ENCODE peak calls at places on chromosomes 2 and 18, in ten cellular contexts. F is activated gamma-delta T cell; C is activated CD4-positive, alpha-beta T cell treated with anti-CD3 and anti-CD28 coated beads, Interleukin-2, amount 50 U/mL, for 24 hours; Q is osteocyte; Z is ecto neural progenitor cell; B is D341Med; G is lung; Y is WTC11; J is EL; S is stimulated activated CD8-positive, alpha-beta memory T cell treated with anti-CD3 and anti-CD28 coated beads, Interleukin-7, amount 100 ng/mL, for 1 hour. R is an unnamed sample.

GRCh38 chr2:204611017-204611631 is 65.8 kb downstream of the PARD3B start:
- DNase-seq in B (no peak), S (no peak), Y (no peak), Z (no peak), G (no peak), J (no peak), Q (no peak), C (no peak), F (no peak), R (no peak)

GRCh38 chr2:60311524-60311923 is 241.9 kb downstream of the BCL11A start:
- DNase-seq in C (no peak), B (no peak), Z (no peak), Q (no peak), S (no peak), F (no peak), G (no peak), J (no peak), Y (no peak), R (no peak)

GRCh38 chr2:119638891-119639539 is 40.0 kb upstream of the TMEM177 start:
- DNase-seq in J (peak), Z (peak), S (no peak), G (no peak), Y (peak), B (no peak), C (no peak), Q (no peak), F (no peak), R (no peak)

GRCh38 chr2:237591021-237591370 is 462 bp upstream of the RAB17 start:
- DNase-seq in B (no peak), Z (no peak), F (no peak), J (no peak), G (peak), C (no peak), S (no peak), Y (peak), Q (no peak), R (no peak)

GRCh38 chr2:157838442-157839161 is 37.5 kb downstream of the ACVR1 start:
- DNase-seq in Z (peak), Y (no peak), J (peak), C (peak), G (no peak), Q (no peak), S (no peak), F (no peak), B (no peak), R (no peak)

GRCh38 chr2:236503100-236503499 is 66.5 kb upstream of the ACKR3 start:
- DNase-seq in C (no peak), J (no peak), F (no peak), G (no peak), Y (peak), Q (no peak), B (peak), Z (no peak), S (no peak), R (no peak)

GRCh38 chr18:58653814-58654509 is 17.3 kb upstream of the MALT1 start:
- DNase-seq in Z (no peak), Y (no peak), C (no peak), Q (no peak), S (no peak), B (no peak), G (no peak), F (no peak), J (no peak), R (no peak)

GRCh38 chr18:59518705-59519104 is 159.6 kb upstream of the LMAN1 start:
- DNase-seq in Q (no peak), G (no peak), J (peak), B (no peak), Z (no peak), C (no peak), Y (no peak), F (no peak), S (no peak), R (no peak)

GRCh38 chr2:145096582-145096981 is 576.7 kb upstream of the ZEB2 start:
- DNase-seq in Z (no peak), F (no peak), B (no peak), C (no peak), Q (no peak), S (no peak), J (peak), G (no peak), Y (no peak), R (no peak)

GRCh38 chr18:1011342-1011741 is 106.7 kb downstream of the ADCYAP1 start:
- DNase-seq in Q (no peak), C (no peak), J (no peak), F (no peak), Y (no peak), G (no peak), B (no peak), S (no peak), Z (no peak), R (no peak)

GRCh38 chr2:78992451-78992806 is 33.1 kb upstream of the REG3G start:
- DNase-seq in F (no peak), Z (peak), S (no peak), B (peak), G (no peak), Y (peak), C (no peak), Q (no peak), J (no peak), R (peak)

GRCh38 chr2:212097001-212097400 is 441.6 kb downstream of the ERBB4 start:
- DNase-seq in Z (no peak), F (no peak), S (no peak), B (no peak), G (no peak), Y (no peak), C (no peak), Q (no peak), J (no peak), R (no peak)

GRCh38 chr2:85248741-85249524 is 78.9 kb downstream of the TGOLN2 start:
- DNase-seq in C (no peak), Z (no peak), Y (no peak), B (no peak), J (peak), S (no peak), G (no peak), F (no peak), Q (no peak), R (no peak)

GRCh38 chr18:39753178-39753577 is 2187.6 kb upstream of the CELF4 start:
- DNase-seq in J (no peak), C (no peak), Q (no peak), B (no peak), S (no peak), F (no peak), Z (no peak), Y (no peak), G (no peak), R (no peak)

GRCh38 chr2:108909917-108910515 is 79.0 kb downstream of the EDAR start:
- DNase-seq in F (no peak), Z (no peak), J (no peak), S (no peak), B (peak), Q (no peak), Y (no peak), C (no peak), G (no peak), R (no peak)

GRCh38 chr2:32003791-32004190 is 7.0 kb downstream of the MEMO1 start:
- DNase-seq in C (no peak), Q (no peak), F (no peak), J (no peak), B (no peak), G (no peak), S (no peak), Y (no peak), Z (no peak), R (no peak)

GRCh38 chr2:185201063-185201462 is 537.5 kb upstream of the FSIP2 start:
- DNase-seq in F (no peak), J (no peak), Y (no peak), S (no peak), Q (no peak), B (no peak), G (no peak), Z (no peak), C (no peak), R (no peak)

GRCh38 chr2:45586600-45586999 is 24.5 kb downstream of the SRBD1 start:
- DNase-seq in C (no peak), F (no peak), S (no peak), J (no peak), Y (no peak), B (no peak), G (no peak), Z (no peak), Q (no peak), R (no peak)

GRCh38 chr2:120935339-120936313 is 200.0 kb downstream of the GLI2 start:
- DNase-seq in C (no peak), Y (no peak), Z (peak), G (no peak), Q (no peak), B (no peak), S (no peak), F (no peak), J (peak), R (no peak)

GRCh38 chr2:20667531-20668401 is 822 bp downstream of the GDF7 start:
- DNase-seq in Z (no peak), Q (no peak), J (no peak), S (no peak), C (no peak), B (no peak), G (no peak), Y (peak), F (no peak), R (no peak)

GRCh38 chr2:21422050-21422449 is 298.3 kb downstream of the TDRD15 start:
- DNase-seq in G (no peak), J (peak), B (peak), Y (peak), F (no peak), S (no peak), Z (peak), C (no peak), Q (no peak), R (peak)

GRCh38 chr2:237774811-237775553 is 23.6 kb upstream of the RBM44 start:
- DNase-seq in Q (peak), Z (peak), F (no peak), Y (peak), B (peak), C (peak), G (peak), J (peak), S (no peak), R (peak)

GRCh38 chr18:73896685-73897084 is 250.9 kb downstream of the FBXO15 start:
- DNase-seq in C (no peak), Z (no peak), J (no peak), G (no peak), F (no peak), B (no peak), S (no peak), Q (no peak), Y (no peak), R (no peak)

GRCh38 chr18:64208531-64208930 is 59.6 kb upstream of the LINC00305 start:
- DNase-seq in G (no peak), C (no peak), Z (no peak), Q (no peak), Y (no peak), S (no peak), J (no peak), F (no peak), B (no peak), R (no peak)

R was measured in neural crest cell.